ENCODE peak calls at places on chromosomes 5 and 9, in five cellular contexts. N is AG04450; M is stimulated activated CD4-positive, alpha-beta T cell treated with anti-CD3 and anti-CD28 coated beads, Interleukin-15, amount 100 ng/mL, for 48 hours; V is stomach; A is iris pigment epithelial cell. Q is an unnamed sample.

GRCh38 chr5:3179220-3179619 is 416.4 kb upstream of the IRX1 start:
- DNase-seq in N (no peak), M (no peak), V (no peak), A (no peak), Q (no peak)

GRCh38 chr5:115842089-115842881 is 550 bp downstream of the AP3S1 start:
- DNase-seq in N (no peak), M (no peak), V (no peak), A (no peak), Q (peak)

GRCh38 chr5:38576442-38576841 is 20.0 kb upstream of the LIFR start:
- DNase-seq in N (no peak), M (no peak), V (peak), A (no peak), Q (no peak)

GRCh38 chr5:61809651-61810050 is 477.6 kb downstream of the ZSWIM6 start:
- DNase-seq in N (no peak), M (no peak), V (peak), A (no peak), Q (peak)

GRCh38 chr9:113504725-113505590 is 41.4 kb downstream of the RGS3 start:
- DNase-seq in N (no peak), M (no peak), V (no peak), A (peak), Q (no peak)

GRCh38 chr5:73944581-73944980 is 318.6 kb downstream of the ARHGEF28 start:
- DNase-seq in N (no peak), M (no peak), V (no peak), A (no peak), Q (no peak)

GRCh38 chr9:83536332-83536731 is 1.9 kb downstream of the FRMD3 start:
- DNase-seq in N (no peak), M (no peak), V (no peak), A (no peak), Q (no peak)

GRCh38 chr9:17191095-17191494 is 56.3 kb downstream of the CNTLN start:
- DNase-seq in N (no peak), M (no peak), V (no peak), A (peak), Q (no peak)

GRCh38 chr9:131578778-131579504 is 33.6 kb downstream of the PRRT1B start:
- DNase-seq in N (no peak), M (peak), V (no peak), A (no peak), Q (no peak)

GRCh38 chr5:53037141-53037859 is 48.1 kb downstream of the ITGA2 start:
- DNase-seq in N (no peak), M (no peak), V (no peak), A (peak), Q (no peak)